ENCODE peak calls at places on chromosome 1, in ten cellular contexts. One of them, this sample, is unnamed.

GRCh38 chr1:81435175-81435574 is 365.6 kb upstream of the ADGRL2 start:
- DNase-seq in K562: no peak
- DNase-seq in heart left ventricle: no peak
- DNase-seq in esophagus muscularis mucosa: no peak
- DNase-seq in endothelial cell of umbilical vein: no peak
- DNase-seq in breast epithelium: no peak
- DNase-seq in sigmoid colon: no peak
- DNase-seq in tibial nerve: no peak
- DNase-seq in NB4: no peak
- DNase-seq in IMR-90: peak
- DNase-seq in this sample: no peak

GRCh38 chr1:228314658-228315483 is 91.8 kb downstream of the TRIM11 start:
- DNase-seq in IMR-90: no peak
- DNase-seq in heart left ventricle: peak
- DNase-seq in esophagus muscularis mucosa: no peak
- DNase-seq in sigmoid colon: no peak
- DNase-seq in breast epithelium: no peak
- DNase-seq in K562: no peak
- DNase-seq in tibial nerve: no peak
- DNase-seq in NB4: no peak
- DNase-seq in endothelial cell of umbilical vein: no peak
- DNase-seq in this sample: peak

GRCh38 chr1:176466514-176466913 is 3.5 kb downstream of the PAPPA2 start:
- DNase-seq in heart left ventricle: no peak
- DNase-seq in esophagus muscularis mucosa: no peak
- DNase-seq in K562: peak
- DNase-seq in breast epithelium: no peak
- DNase-seq in NB4: peak
- DNase-seq in sigmoid colon: no peak
- DNase-seq in tibial nerve: no peak
- DNase-seq in endothelial cell of umbilical vein: no peak
- DNase-seq in IMR-90: no peak
- DNase-seq in this sample: no peak

GRCh38 chr1:38586993-38587646 is 272.5 kb downstream of the RRAGC start:
- DNase-seq in breast epithelium: no peak
- DNase-seq in esophagus muscularis mucosa: no peak
- DNase-seq in heart left ventricle: no peak
- DNase-seq in IMR-90: no peak
- DNase-seq in K562: peak
- DNase-seq in tibial nerve: no peak
- DNase-seq in sigmoid colon: peak
- DNase-seq in NB4: peak
- DNase-seq in endothelial cell of umbilical vein: peak
- DNase-seq in this sample: no peak

GRCh38 chr1:179586107-179586823 is 5.4 kb upstream of the TDRD5 start:
- DNase-seq in NB4: no peak
- DNase-seq in breast epithelium: peak
- DNase-seq in endothelial cell of umbilical vein: peak
- DNase-seq in K562: peak
- DNase-seq in tibial nerve: peak
- DNase-seq in sigmoid colon: peak
- DNase-seq in esophagus muscularis mucosa: no peak
- DNase-seq in IMR-90: no peak
- DNase-seq in heart left ventricle: peak
- DNase-seq in this sample: peak

GRCh38 chr1:29398431-29398830 is 162.1 kb downstream of the PTPRU start:
- DNase-seq in heart left ventricle: no peak
- DNase-seq in IMR-90: no peak
- DNase-seq in esophagus muscularis mucosa: peak
- DNase-seq in tibial nerve: no peak
- DNase-seq in breast epithelium: peak
- DNase-seq in sigmoid colon: no peak
- DNase-seq in endothelial cell of umbilical vein: no peak
- DNase-seq in K562: no peak
- DNase-seq in NB4: no peak
- DNase-seq in this sample: no peak

GRCh38 chr1:40786995-40787705 is 3.6 kb downstream of the KCNQ4 start:
- DNase-seq in breast epithelium: no peak
- DNase-seq in heart left ventricle: no peak
- DNase-seq in sigmoid colon: no peak
- DNase-seq in NB4: no peak
- DNase-seq in tibial nerve: no peak
- DNase-seq in esophagus muscularis mucosa: no peak
- DNase-seq in IMR-90: no peak
- DNase-seq in K562: no peak
- DNase-seq in endothelial cell of umbilical vein: no peak
- DNase-seq in this sample: no peak

GRCh38 chr1:41378999-41379740 is 17.9 kb downstream of the FOXO6 start:
- DNase-seq in K562: no peak
- DNase-seq in breast epithelium: no peak
- DNase-seq in IMR-90: no peak
- DNase-seq in NB4: no peak
- DNase-seq in endothelial cell of umbilical vein: no peak
- DNase-seq in tibial nerve: no peak
- DNase-seq in sigmoid colon: peak
- DNase-seq in esophagus muscularis mucosa: no peak
- DNase-seq in heart left ventricle: no peak
- DNase-seq in this sample: no peak

GRCh38 chr1:25916460-25916859 is 10.2 kb upstream of the STMN1 start:
- DNase-seq in K562: no peak
- DNase-seq in breast epithelium: no peak
- DNase-seq in sigmoid colon: no peak
- DNase-seq in esophagus muscularis mucosa: no peak
- DNase-seq in tibial nerve: no peak
- DNase-seq in NB4: no peak
- DNase-seq in heart left ventricle: no peak
- DNase-seq in IMR-90: no peak
- DNase-seq in endothelial cell of umbilical vein: no peak
- DNase-seq in this sample: no peak

GRCh38 chr1:31799895-31800676 is 15.7 kb downstream of the SPOCD1 start:
- DNase-seq in NB4: no peak
- DNase-seq in breast epithelium: no peak
- DNase-seq in endothelial cell of umbilical vein: no peak
- DNase-seq in esophagus muscularis mucosa: no peak
- DNase-seq in IMR-90: no peak
- DNase-seq in K562: no peak
- DNase-seq in tibial nerve: no peak
- DNase-seq in sigmoid colon: peak
- DNase-seq in heart left ventricle: no peak
- DNase-seq in this sample: no peak

GRCh38 chr1:35902671-35903070 is 19.7 kb downstream of the AGO1 start:
- DNase-seq in IMR-90: no peak
- DNase-seq in sigmoid colon: no peak
- DNase-seq in tibial nerve: no peak
- DNase-seq in breast epithelium: no peak
- DNase-seq in endothelial cell of umbilical vein: no peak
- DNase-seq in K562: no peak
- DNase-seq in NB4: no peak
- DNase-seq in esophagus muscularis mucosa: no peak
- DNase-seq in heart left ventricle: no peak
- DNase-seq in this sample: no peak

GRCh38 chr1:70319750-70320149 is 34.8 kb downstream of the ANKRD13C start:
- DNase-seq in NB4: no peak
- DNase-seq in sigmoid colon: no peak
- DNase-seq in endothelial cell of umbilical vein: peak
- DNase-seq in IMR-90: peak
- DNase-seq in breast epithelium: no peak
- DNase-seq in esophagus muscularis mucosa: no peak
- DNase-seq in tibial nerve: no peak
- DNase-seq in K562: no peak
- DNase-seq in heart left ventricle: no peak
- DNase-seq in this sample: no peak

DNA sequence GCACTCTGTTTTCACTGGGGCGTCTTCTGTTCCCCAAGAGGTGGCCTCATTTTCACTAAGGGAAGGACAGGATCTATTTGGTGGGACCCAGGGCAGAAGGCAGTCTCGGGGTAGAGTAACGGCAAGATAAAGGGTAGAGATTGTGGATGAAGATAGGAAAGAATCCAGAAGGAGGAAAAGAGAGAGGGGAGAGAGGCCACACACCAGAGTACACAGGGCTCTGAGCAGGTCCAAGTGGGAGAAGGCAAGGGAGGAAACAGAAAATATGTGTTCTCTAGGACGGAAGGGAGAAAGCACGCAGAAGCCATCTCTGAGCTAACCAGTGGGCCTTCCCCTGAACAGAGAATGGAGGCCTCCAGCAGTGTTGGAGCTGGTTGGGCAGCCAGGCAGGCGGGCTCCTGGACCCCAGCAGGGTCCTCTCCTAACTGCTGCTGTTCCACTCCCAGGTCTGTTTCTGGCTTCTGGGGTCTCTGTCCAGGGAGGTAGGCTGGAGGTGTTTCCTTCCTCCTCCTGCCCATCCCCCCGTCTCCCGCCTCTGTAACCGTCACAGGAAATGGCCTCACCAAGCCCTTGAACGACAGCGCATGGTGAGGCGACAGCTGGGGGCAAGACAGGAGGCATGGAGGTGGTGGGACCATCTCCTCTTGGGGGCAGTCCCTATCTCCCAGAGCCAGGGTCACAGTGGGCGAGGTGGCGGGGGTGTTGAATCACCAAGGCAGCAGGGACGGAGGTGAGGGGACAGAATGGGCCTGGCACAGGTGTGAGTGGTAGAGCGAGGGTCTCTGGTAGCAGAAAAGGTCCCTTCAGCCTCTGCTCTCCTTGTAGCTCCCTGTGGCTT is 649 bp downstream of the PTPN7 start:
- DNase-seq in breast epithelium: no peak
- DNase-seq in K562: peak
- DNase-seq in sigmoid colon: no peak
- DNase-seq in IMR-90: no peak
- DNase-seq in esophagus muscularis mucosa: no peak
- DNase-seq in endothelial cell of umbilical vein: no peak
- DNase-seq in heart left ventricle: no peak
- DNase-seq in tibial nerve: no peak
- DNase-seq in NB4: peak
- DNase-seq in this sample: no peak
- TF ChIP-seq POLR2A in breast epithelium: no peak
- TF ChIP-seq POLR2A in K562: peak
- TF ChIP-seq POLR2A in sigmoid colon: no peak
- TF ChIP-seq POLR2A in IMR-90: no peak
- TF ChIP-seq POLR2A in esophagus muscularis mucosa: no peak
- TF ChIP-seq POLR2A in endothelial cell of umbilical vein: no peak
- TF ChIP-seq POLR2A in heart left ventricle: no peak
- TF ChIP-seq POLR2A in tibial nerve: no peak
- TF ChIP-seq POLR2A in NB4: peak
- TF ChIP-seq POLR2A in this sample: no peak

DNA sequence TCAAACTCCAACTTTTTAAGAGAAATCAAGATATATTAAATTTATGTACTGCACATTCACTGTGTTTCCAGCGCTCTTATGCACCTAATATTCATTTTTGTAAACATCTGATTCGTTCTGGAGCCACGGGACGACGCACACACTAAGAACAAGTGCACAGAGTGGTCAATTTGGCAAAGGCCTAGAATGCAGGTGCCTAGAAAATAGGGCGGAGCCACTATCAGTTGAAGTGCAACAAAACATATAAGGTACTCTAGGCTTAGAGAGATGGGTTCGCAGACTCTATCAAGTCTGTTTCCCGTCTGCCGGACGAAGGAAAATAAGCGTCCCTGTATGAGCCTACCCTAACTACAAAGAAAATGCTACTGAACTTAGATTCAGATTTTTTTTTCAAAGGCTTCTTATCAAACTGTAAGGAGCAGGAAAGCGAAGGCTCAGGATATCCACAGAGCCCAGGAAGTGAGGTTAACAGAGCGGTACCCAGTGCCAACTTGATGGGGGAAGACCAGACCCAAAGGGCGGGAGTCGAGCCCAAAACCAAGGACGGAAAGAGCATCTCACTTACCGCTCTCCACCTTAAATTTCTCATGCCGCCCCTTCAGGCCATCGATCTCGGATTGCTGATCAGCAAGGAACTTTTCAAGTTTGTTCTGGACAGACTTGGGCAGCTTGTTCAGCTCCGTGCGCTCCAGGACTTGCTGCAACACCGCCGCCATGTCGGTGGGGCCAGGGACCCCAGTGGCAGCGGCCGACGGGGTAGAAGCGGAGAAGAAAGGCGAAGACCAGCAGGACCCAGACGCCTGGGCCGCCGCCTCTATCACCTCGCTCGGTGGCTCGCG is 521 bp downstream of the TPR start:
- DNase-seq in endothelial cell of umbilical vein: peak
- DNase-seq in tibial nerve: peak
- DNase-seq in K562: peak
- DNase-seq in esophagus muscularis mucosa: no peak
- DNase-seq in heart left ventricle: no peak
- DNase-seq in sigmoid colon: no peak
- DNase-seq in breast epithelium: no peak
- DNase-seq in IMR-90: peak
- DNase-seq in NB4: peak
- DNase-seq in this sample: peak
- TF ChIP-seq POLR2A in endothelial cell of umbilical vein: no peak
- TF ChIP-seq POLR2A in tibial nerve: no peak
- TF ChIP-seq POLR2A in K562: peak
- TF ChIP-seq POLR2A in esophagus muscularis mucosa: no peak
- TF ChIP-seq POLR2A in heart left ventricle: no peak
- TF ChIP-seq POLR2A in sigmoid colon: no peak
- TF ChIP-seq POLR2A in breast epithelium: no peak
- TF ChIP-seq POLR2A in IMR-90: no peak
- TF ChIP-seq POLR2A in NB4: no peak
- TF ChIP-seq POLR2A in this sample: no peak

DNA sequence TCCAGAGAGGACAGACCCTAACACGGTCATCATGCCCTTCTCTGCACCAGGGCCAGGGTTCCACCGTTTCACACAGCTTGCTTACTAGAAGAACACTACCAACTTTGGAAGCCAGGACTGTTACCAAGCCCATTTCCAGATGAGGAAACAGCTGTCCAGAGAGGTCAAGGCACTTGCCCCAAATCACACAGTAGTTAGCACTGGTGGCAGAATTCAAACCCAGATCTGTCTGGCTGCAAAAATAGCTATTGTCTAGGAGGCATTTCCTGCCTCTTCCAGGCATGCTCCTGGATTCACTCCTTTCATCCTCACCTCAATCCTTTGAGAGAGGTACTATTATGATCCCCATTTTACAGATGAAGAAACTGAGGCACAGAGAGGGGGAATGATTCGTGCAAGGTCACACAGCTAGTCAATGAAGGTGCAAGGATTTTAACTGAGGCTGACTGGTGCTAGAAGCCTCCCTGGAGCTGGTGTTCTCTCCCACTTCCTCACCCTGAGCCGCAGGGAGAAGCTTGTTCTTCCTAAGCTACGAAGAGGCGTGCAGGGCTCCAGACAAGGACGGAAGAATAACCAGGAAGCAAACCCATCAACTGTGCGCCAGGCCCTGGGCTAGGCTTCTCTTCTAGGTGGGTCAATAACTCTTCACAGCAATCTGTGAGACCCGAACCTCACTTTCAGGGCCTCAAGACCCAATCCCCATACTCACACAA is 558 bp upstream of the LAPTM5 start:
- DNase-seq in tibial nerve: no peak
- DNase-seq in heart left ventricle: no peak
- DNase-seq in IMR-90: no peak
- DNase-seq in esophagus muscularis mucosa: no peak
- DNase-seq in endothelial cell of umbilical vein: no peak
- DNase-seq in NB4: no peak
- DNase-seq in breast epithelium: no peak
- DNase-seq in K562: no peak
- DNase-seq in sigmoid colon: no peak
- DNase-seq in this sample: no peak
- TF ChIP-seq POLR2A in tibial nerve: no peak
- TF ChIP-seq POLR2A in heart left ventricle: no peak
- TF ChIP-seq POLR2A in IMR-90: no peak
- TF ChIP-seq POLR2A in esophagus muscularis mucosa: no peak
- TF ChIP-seq POLR2A in endothelial cell of umbilical vein: no peak
- TF ChIP-seq POLR2A in NB4: no peak
- TF ChIP-seq POLR2A in breast epithelium: no peak
- TF ChIP-seq POLR2A in K562: no peak
- TF ChIP-seq POLR2A in sigmoid colon: no peak
- TF ChIP-seq POLR2A in this sample: no peak

GRCh38 chr1:1349256-1350012 is at the start of gene DVL1:
- DNase-seq in breast epithelium: peak
- DNase-seq in K562: peak
- DNase-seq in esophagus muscularis mucosa: no peak
- DNase-seq in tibial nerve: peak
- DNase-seq in sigmoid colon: peak
- DNase-seq in IMR-90: peak
- DNase-seq in endothelial cell of umbilical vein: peak
- DNase-seq in NB4: peak
- DNase-seq in heart left ventricle: peak
- DNase-seq in this sample: peak
- TF ChIP-seq POLR2A in breast epithelium: no peak
- TF ChIP-seq POLR2A in K562: no peak
- TF ChIP-seq POLR2A in esophagus muscularis mucosa: no peak
- TF ChIP-seq POLR2A in tibial nerve: peak
- TF ChIP-seq POLR2A in sigmoid colon: no peak
- TF ChIP-seq POLR2A in IMR-90: no peak
- TF ChIP-seq POLR2A in endothelial cell of umbilical vein: peak
- TF ChIP-seq POLR2A in NB4: peak
- TF ChIP-seq POLR2A in heart left ventricle: peak
- TF ChIP-seq POLR2A in this sample: peak

This sample was measured in ovary.